ENCODE peak calls at places on chromosomes 5 and 9, in seven cellular contexts. One of them, this sample, is unnamed.

GRCh38 chr5:41542183-41542582 is 31.8 kb upstream of the PLCXD3 start:
- DNase-seq in upper lobe of left lung: no peak
- DNase-seq in H1: no peak
- DNase-seq in tibial artery: no peak
- DNase-seq in fibroblast of lung: no peak
- DNase-seq in trophoblast cell: no peak
- DNase-seq in CD8-positive, alpha-beta memory T cell: no peak
- DNase-seq in this sample: no peak

GRCh38 chr9:89464991-89465390 is 32.9 kb downstream of the SEMA4D start:
- DNase-seq in tibial artery: no peak
- DNase-seq in CD8-positive, alpha-beta memory T cell: peak; percentile 27
- DNase-seq in trophoblast cell: no peak
- DNase-seq in upper lobe of left lung: no peak
- DNase-seq in H1: no peak
- DNase-seq in fibroblast of lung: no peak
- DNase-seq in this sample: no peak

GRCh38 chr9:6149315-6149714 is 66.3 kb upstream of the IL33 start:
- DNase-seq in fibroblast of lung: no peak
- DNase-seq in H1: no peak
- DNase-seq in tibial artery: no peak
- DNase-seq in CD8-positive, alpha-beta memory T cell: no peak
- DNase-seq in upper lobe of left lung: no peak
- DNase-seq in trophoblast cell: no peak
- DNase-seq in this sample: no peak

GRCh38 chr9:78539904-78540303 is 243.0 kb downstream of the PSAT1 start:
- DNase-seq in upper lobe of left lung: no peak
- DNase-seq in fibroblast of lung: peak; percentile 46
- DNase-seq in CD8-positive, alpha-beta memory T cell: no peak
- DNase-seq in H1: no peak
- DNase-seq in trophoblast cell: no peak
- DNase-seq in tibial artery: no peak
- DNase-seq in this sample: no peak

GRCh38 chr5:142179776-142180387 is 71.3 kb downstream of the NDFIP1 start:
- DNase-seq in H1: no peak
- DNase-seq in fibroblast of lung: no peak
- DNase-seq in tibial artery: peak; percentile 48
- DNase-seq in upper lobe of left lung: peak; percentile 2
- DNase-seq in CD8-positive, alpha-beta memory T cell: no peak
- DNase-seq in trophoblast cell: no peak
- DNase-seq in this sample: no peak

GRCh38 chr5:95955996-95956899 is 5.4 kb downstream of the ELL2 start:
- DNase-seq in CD8-positive, alpha-beta memory T cell: no peak
- DNase-seq in upper lobe of left lung: peak; percentile 25
- DNase-seq in trophoblast cell: no peak
- DNase-seq in tibial artery: no peak
- DNase-seq in H1: no peak
- DNase-seq in fibroblast of lung: peak; percentile 83
- DNase-seq in this sample: peak; percentile 24

GRCh38 chr5:76319673-76320072 is 83.4 kb upstream of the IQGAP2 start:
- DNase-seq in CD8-positive, alpha-beta memory T cell: no peak
- DNase-seq in fibroblast of lung: no peak
- DNase-seq in H1: no peak
- DNase-seq in trophoblast cell: no peak
- DNase-seq in upper lobe of left lung: no peak
- DNase-seq in tibial artery: no peak
- DNase-seq in this sample: no peak

GRCh38 chr9:15578719-15579118 is 25.9 kb downstream of the CCDC171 start:
- DNase-seq in upper lobe of left lung: no peak
- DNase-seq in CD8-positive, alpha-beta memory T cell: no peak
- DNase-seq in tibial artery: no peak
- DNase-seq in H1: no peak
- DNase-seq in trophoblast cell: no peak
- DNase-seq in fibroblast of lung: peak; percentile 92
- DNase-seq in this sample: no peak

GRCh38 chr9:107172160-107172978 is 110.7 kb upstream of the RAD23B start:
- DNase-seq in trophoblast cell: peak; percentile 70
- DNase-seq in tibial artery: peak; percentile 78
- DNase-seq in fibroblast of lung: peak; percentile 86
- DNase-seq in upper lobe of left lung: peak; percentile 66
- DNase-seq in CD8-positive, alpha-beta memory T cell: peak; percentile 55
- DNase-seq in H1: peak; percentile 41
- DNase-seq in this sample: peak; percentile 86

GRCh38 chr5:139725073-139725830 is 70.4 kb upstream of the PSD2 start:
- DNase-seq in upper lobe of left lung: no peak
- DNase-seq in H1: no peak
- DNase-seq in fibroblast of lung: peak; percentile 91
- DNase-seq in CD8-positive, alpha-beta memory T cell: peak; percentile 23
- DNase-seq in trophoblast cell: no peak
- DNase-seq in tibial artery: peak; percentile 94
- DNase-seq in this sample: peak; percentile 97

GRCh38 chr9:99400184-99400731 is 178.2 kb downstream of the SEC61B start:
- DNase-seq in upper lobe of left lung: no peak
- DNase-seq in fibroblast of lung: no peak
- DNase-seq in trophoblast cell: peak; percentile 31
- DNase-seq in H1: no peak
- DNase-seq in tibial artery: no peak
- DNase-seq in CD8-positive, alpha-beta memory T cell: no peak
- DNase-seq in this sample: no peak

GRCh38 chr5:128358826-128359225 is 179.2 kb downstream of the FBN2 start:
- DNase-seq in H1: no peak
- DNase-seq in CD8-positive, alpha-beta memory T cell: no peak
- DNase-seq in fibroblast of lung: peak; percentile 29
- DNase-seq in tibial artery: no peak
- DNase-seq in upper lobe of left lung: no peak
- DNase-seq in trophoblast cell: no peak
- DNase-seq in this sample: no peak

GRCh38 chr9:14515564-14516198 is 177.6 kb downstream of the ZDHHC21 start:
- DNase-seq in trophoblast cell: no peak
- DNase-seq in fibroblast of lung: no peak
- DNase-seq in tibial artery: no peak
- DNase-seq in CD8-positive, alpha-beta memory T cell: no peak
- DNase-seq in upper lobe of left lung: no peak
- DNase-seq in H1: peak; percentile 65
- DNase-seq in this sample: no peak

GRCh38 chr5:154428208-154428607 is 17.6 kb upstream of the SAP30L start:
- DNase-seq in fibroblast of lung: no peak
- DNase-seq in CD8-positive, alpha-beta memory T cell: no peak
- DNase-seq in trophoblast cell: no peak
- DNase-seq in tibial artery: no peak
- DNase-seq in upper lobe of left lung: no peak
- DNase-seq in H1: no peak
- DNase-seq in this sample: no peak

GRCh38 chr9:101311759-101312420 is 72.9 kb downstream of the BAAT start:
- DNase-seq in H1: no peak
- DNase-seq in fibroblast of lung: peak; percentile 88
- DNase-seq in tibial artery: no peak
- DNase-seq in CD8-positive, alpha-beta memory T cell: no peak
- DNase-seq in trophoblast cell: peak; percentile 21
- DNase-seq in upper lobe of left lung: no peak
- DNase-seq in this sample: no peak

GRCh38 chr5:168125445-168126199 is 165.8 kb upstream of the WWC1 start:
- DNase-seq in upper lobe of left lung: no peak
- DNase-seq in trophoblast cell: no peak
- DNase-seq in H1: no peak
- DNase-seq in fibroblast of lung: no peak
- DNase-seq in tibial artery: no peak
- DNase-seq in CD8-positive, alpha-beta memory T cell: no peak
- DNase-seq in this sample: no peak

GRCh38 chr5:54547711-54548250 is 30.2 kb downstream of the SNX18 start:
- DNase-seq in H1: no peak
- DNase-seq in trophoblast cell: no peak
- DNase-seq in fibroblast of lung: peak; percentile 93
- DNase-seq in CD8-positive, alpha-beta memory T cell: no peak
- DNase-seq in tibial artery: peak; percentile 85
- DNase-seq in upper lobe of left lung: no peak
- DNase-seq in this sample: peak; percentile 83

GRCh38 chr5:79474416-79475173 is 39.3 kb downstream of the HOMER1 start:
- DNase-seq in H1: no peak
- DNase-seq in upper lobe of left lung: no peak
- DNase-seq in CD8-positive, alpha-beta memory T cell: no peak
- DNase-seq in trophoblast cell: no peak
- DNase-seq in tibial artery: no peak
- DNase-seq in fibroblast of lung: no peak
- DNase-seq in this sample: no peak

GRCh38 chr9:37624073-37624472 is 26.7 kb upstream of the FRMPD1 start:
- DNase-seq in H1: no peak
- DNase-seq in CD8-positive, alpha-beta memory T cell: no peak
- DNase-seq in trophoblast cell: no peak
- DNase-seq in tibial artery: no peak
- DNase-seq in fibroblast of lung: no peak
- DNase-seq in upper lobe of left lung: no peak
- DNase-seq in this sample: no peak

DNA sequence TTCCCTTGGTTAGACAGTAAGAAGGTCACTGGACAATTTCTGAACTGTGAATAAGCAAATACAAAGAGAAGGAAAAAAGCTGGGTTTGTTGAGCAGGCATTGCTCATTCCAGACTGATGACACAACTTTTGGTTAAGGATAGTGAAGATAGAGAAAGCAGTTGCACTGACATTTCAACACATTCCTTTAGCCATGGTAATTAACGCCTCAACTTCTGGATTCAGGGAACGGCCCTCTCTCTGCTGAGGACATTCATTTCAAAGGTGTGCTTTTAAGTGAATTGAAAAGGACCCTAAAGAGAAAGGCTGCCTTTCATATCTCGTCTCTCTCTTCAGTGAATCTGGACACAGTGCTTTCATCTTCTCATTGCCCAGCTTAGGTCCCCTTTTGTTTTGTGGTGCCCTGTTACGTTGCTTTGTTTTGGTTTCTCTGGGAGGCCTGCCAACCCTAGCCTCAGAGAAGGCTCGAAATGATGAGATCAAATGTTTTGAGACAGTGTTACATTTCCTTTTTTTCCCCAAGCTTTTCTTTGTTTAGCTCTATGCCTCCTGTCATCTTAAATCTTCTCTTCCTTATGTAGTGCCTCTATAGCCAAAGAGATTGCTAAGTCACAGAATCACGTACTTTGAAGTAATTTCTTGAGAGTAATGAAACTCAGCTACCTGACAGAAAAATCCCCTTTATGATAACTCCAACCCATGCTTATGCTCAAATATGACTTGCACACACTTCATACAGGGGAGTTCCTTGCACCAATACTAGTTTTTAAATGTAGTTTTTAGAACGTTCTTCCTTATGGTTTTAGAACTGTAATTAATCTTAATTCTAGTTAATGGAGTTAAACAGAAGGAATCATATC is 94.4 kb upstream of the IFNE start:
- DNase-seq in tibial artery: no peak
- DNase-seq in trophoblast cell: peak; percentile 50
- DNase-seq in H1: no peak
- DNase-seq in upper lobe of left lung: no peak
- DNase-seq in fibroblast of lung: peak; percentile 88
- DNase-seq in CD8-positive, alpha-beta memory T cell: no peak
- DNase-seq in this sample: peak; percentile 24
- H3K4me3 ChIP-seq in tibial artery: no peak overlapping the region
- H3K4me3 ChIP-seq in trophoblast cell: no peak overlapping the region
- H3K4me3 ChIP-seq in H1: no peak overlapping the region
- H3K4me3 ChIP-seq in upper lobe of left lung: no peak overlapping the region
- H3K4me3 ChIP-seq in fibroblast of lung: peak overlapping the region; percentile 31
- H3K4me3 ChIP-seq in CD8-positive, alpha-beta memory T cell: no peak overlapping the region
- H3K4me3 ChIP-seq in this sample: no peak overlapping the region

GRCh38 chr5:88676637-88677481 is 206.1 kb downstream of the MEF2C start:
- DNase-seq in upper lobe of left lung: no peak
- DNase-seq in H1: no peak
- DNase-seq in trophoblast cell: no peak
- DNase-seq in fibroblast of lung: no peak
- DNase-seq in tibial artery: no peak
- DNase-seq in CD8-positive, alpha-beta memory T cell: no peak
- DNase-seq in this sample: no peak
- H3K4me3 ChIP-seq in upper lobe of left lung: no peak overlapping the region
- H3K4me3 ChIP-seq in H1: no peak overlapping the region
- H3K4me3 ChIP-seq in trophoblast cell: no peak overlapping the region
- H3K4me3 ChIP-seq in fibroblast of lung: no peak overlapping the region
- H3K4me3 ChIP-seq in tibial artery: no peak overlapping the region
- H3K4me3 ChIP-seq in CD8-positive, alpha-beta memory T cell: no peak overlapping the region
- H3K4me3 ChIP-seq in this sample: no peak overlapping the region

DNA sequence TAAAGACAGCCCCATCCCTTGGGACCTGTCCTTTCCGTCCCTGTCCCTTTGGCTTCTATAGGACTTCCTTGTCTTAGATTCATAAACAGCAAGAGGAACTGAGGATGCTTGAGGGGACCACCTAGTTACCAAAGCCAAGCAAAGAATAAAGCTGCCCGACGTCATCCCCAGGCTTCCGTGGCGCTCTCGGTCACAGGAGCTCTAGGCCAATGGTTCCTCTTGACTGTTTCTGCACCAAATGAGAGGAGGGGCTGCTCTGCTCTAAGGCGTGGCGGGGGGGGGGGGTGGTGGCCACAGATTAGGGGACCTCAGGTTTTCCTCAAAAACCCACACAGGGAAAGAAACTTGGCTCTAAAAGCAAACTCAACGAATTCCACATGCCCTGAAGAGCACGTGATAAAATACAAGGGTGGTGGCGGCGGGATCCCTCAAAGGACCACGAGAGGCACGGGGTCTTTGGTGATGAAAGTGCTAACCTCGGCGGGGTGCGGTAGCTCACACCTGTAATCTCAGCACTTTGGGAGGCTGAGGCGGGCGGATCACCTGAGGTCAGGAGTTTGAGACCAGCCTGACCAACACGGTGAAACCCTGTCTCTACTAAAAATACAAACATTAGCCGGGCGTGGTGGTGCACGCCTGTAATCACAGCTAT is 53.7 kb downstream of the USP20 start:
- DNase-seq in tibial artery: no peak
- DNase-seq in upper lobe of left lung: no peak
- DNase-seq in trophoblast cell: no peak
- DNase-seq in CD8-positive, alpha-beta memory T cell: peak; percentile 78
- DNase-seq in H1: no peak
- DNase-seq in fibroblast of lung: no peak
- DNase-seq in this sample: no peak
- H3K4me3 ChIP-seq in tibial artery: no peak overlapping the region
- H3K4me3 ChIP-seq in upper lobe of left lung: peak overlapping the region; percentile 22
- H3K4me3 ChIP-seq in trophoblast cell: no peak overlapping the region
- H3K4me3 ChIP-seq in CD8-positive, alpha-beta memory T cell: peak overlapping the region; percentile 73
- H3K4me3 ChIP-seq in H1: no peak overlapping the region
- H3K4me3 ChIP-seq in fibroblast of lung: no peak overlapping the region
- H3K4me3 ChIP-seq in this sample: no peak overlapping the region

GRCh38 chr5:61301820-61302563 is 30.1 kb upstream of the ZSWIM6 start:
- DNase-seq in tibial artery: peak; percentile 94
- DNase-seq in fibroblast of lung: peak; percentile 100
- DNase-seq in H1: no peak
- DNase-seq in upper lobe of left lung: peak; percentile 86
- DNase-seq in CD8-positive, alpha-beta memory T cell: no peak
- DNase-seq in trophoblast cell: peak; percentile 94
- DNase-seq in this sample: peak; percentile 86

GRCh38 chr5:61307196-61307590 is 24.9 kb upstream of the ZSWIM6 start:
- DNase-seq in trophoblast cell: no peak
- DNase-seq in upper lobe of left lung: no peak
- DNase-seq in fibroblast of lung: no peak
- DNase-seq in CD8-positive, alpha-beta memory T cell: no peak
- DNase-seq in tibial artery: no peak
- DNase-seq in H1: no peak
- DNase-seq in this sample: no peak

GRCh38 chr5:61303348-61303747 is 28.7 kb upstream of the ZSWIM6 start:
- DNase-seq in fibroblast of lung: peak; percentile 50
- DNase-seq in trophoblast cell: no peak
- DNase-seq in CD8-positive, alpha-beta memory T cell: no peak
- DNase-seq in tibial artery: no peak
- DNase-seq in H1: no peak
- DNase-seq in upper lobe of left lung: no peak
- DNase-seq in this sample: no peak

GRCh38 chr5:61306531-61307195 is 25.4 kb upstream of the ZSWIM6 start:
- DNase-seq in tibial artery: no peak
- DNase-seq in CD8-positive, alpha-beta memory T cell: no peak
- DNase-seq in H1: no peak
- DNase-seq in fibroblast of lung: peak; percentile 76
- DNase-seq in upper lobe of left lung: no peak
- DNase-seq in trophoblast cell: peak; percentile 91
- DNase-seq in this sample: no peak

GRCh38 chr5:61304611-61305369 is 27.3 kb upstream of the ZSWIM6 start:
- DNase-seq in tibial artery: no peak
- DNase-seq in fibroblast of lung: peak; percentile 95
- DNase-seq in CD8-positive, alpha-beta memory T cell: no peak
- DNase-seq in upper lobe of left lung: peak; percentile 63
- DNase-seq in H1: no peak
- DNase-seq in trophoblast cell: peak; percentile 97
- DNase-seq in this sample: no peak
- H3K4me3 ChIP-seq in tibial artery: no peak overlapping the region
- H3K4me3 ChIP-seq in fibroblast of lung: no peak overlapping the region
- H3K4me3 ChIP-seq in CD8-positive, alpha-beta memory T cell: no peak overlapping the region
- H3K4me3 ChIP-seq in upper lobe of left lung: no peak overlapping the region
- H3K4me3 ChIP-seq in H1: no peak overlapping the region
- H3K4me3 ChIP-seq in trophoblast cell: no peak overlapping the region
- H3K4me3 ChIP-seq in this sample: no peak overlapping the region

This sample was measured in thyroid gland.